ENCODE peak calls at places on chromosome 1, in nine cellular contexts. D is OCI-LY7, T is hepatocyte, X is GM23338, H is A549, K is mammary epithelial cell, Z is PC-3, A is fibroblast of lung, C is endothelial cell of umbilical vein. E is an unnamed sample.

GRCh38 chr1:232036161-232036942 is 409.8 kb downstream of the DISC1 start:
- DNase-seq in D (no peak), T (no peak), X (peak; percentile 44), H (no peak), K (no peak), Z (no peak), A (no peak), C (no peak), E (no peak)

GRCh38 chr1:158179301-158180041 is 1.2 kb upstream of the CD1D start:
- DNase-seq in D (peak; percentile 88), T (no peak), X (no peak), H (no peak), K (no peak), Z (no peak), A (no peak), C (no peak), E (no peak)

GRCh38 chr1:241849345-241849695 is 1.3 kb downstream of the EXO1 start:
- DNase-seq in D (peak; percentile 55), T (no peak), X (no peak), H (no peak), K (no peak), Z (no peak), A (no peak), C (no peak), E (no peak)

GRCh38 chr1:16130827-16131226 is 25.0 kb downstream of the EPHA2 start:
- DNase-seq in D (no peak), T (no peak), X (no peak), H (no peak), K (no peak), Z (no peak), A (no peak), C (no peak), E (no peak)

GRCh38 chr1:56064705-56065104 is 514.7 kb downstream of the PLPP3 start:
- DNase-seq in D (no peak), T (peak; percentile 32), X (no peak), H (peak; percentile 7), K (peak; percentile 93), Z (peak; percentile 92), A (peak; percentile 56), C (no peak), E (peak; percentile 61)

GRCh38 chr1:90580176-90580575 is 136.9 kb downstream of the BARHL2 start:
- DNase-seq in D (no peak), T (peak; percentile 14), X (no peak), H (no peak), K (peak; percentile 66), Z (no peak), A (no peak), C (no peak), E (no peak)

GRCh38 chr1:54107131-54107530 is 45.7 kb downstream of the CDCP2 start:
- DNase-seq in D (peak; percentile 14), T (no peak), X (peak; percentile 50), H (no peak), K (no peak), Z (peak; percentile 17), A (peak; percentile 11), C (no peak), E (peak; percentile 38)

GRCh38 chr1:162835157-162835899 is 25.6 kb downstream of the CCDC190 start:
- DNase-seq in D (no peak), T (no peak), X (no peak), H (no peak), K (no peak), Z (no peak), A (peak; percentile 62), C (no peak), E (peak; percentile 31)

GRCh38 chr1:39346876-39347275 is 142.4 kb downstream of the MACF1 start:
- DNase-seq in D (no peak), T (no peak), X (peak; percentile 9), H (no peak), K (no peak), Z (no peak), A (no peak), C (no peak), E (no peak)
- H3K4me2 ChIP-seq in D (no peak overlapping the region), T (no peak overlapping the region), X (peak overlapping the region; percentile 21), H (no peak overlapping the region), K (no peak overlapping the region), Z (no peak overlapping the region), A (no peak overlapping the region), C (no peak overlapping the region), E (no peak overlapping the region)

GRCh38 chr1:2442676-2443075 is 30.3 kb upstream of the PEX10 start:
- DNase-seq in D (no peak), T (no peak), X (no peak), H (no peak), K (no peak), Z (no peak), A (no peak), C (no peak), E (no peak)
- H3K4me2 ChIP-seq in D (no peak overlapping the region), T (peak overlapping the region; percentile 61), X (no peak overlapping the region), H (no peak overlapping the region), K (no peak overlapping the region), Z (no peak overlapping the region), A (no peak overlapping the region), C (no peak overlapping the region), E (no peak overlapping the region)

GRCh38 chr1:145872421-145872891 is 13.2 kb downstream of the ANKRD35 start:
- DNase-seq in D (no peak), T (no peak), X (peak; percentile 71), H (no peak), K (no peak), Z (no peak), A (peak; percentile 64), C (no peak), E (peak; percentile 30)
- H3K4me2 ChIP-seq in D (no peak overlapping the region), T (peak overlapping the region; percentile 77), X (peak overlapping the region; percentile 86), H (no peak overlapping the region), K (peak overlapping the region; percentile 95), Z (no peak overlapping the region), A (peak overlapping the region; percentile 97), C (peak overlapping the region; percentile 40), E (peak overlapping the region; percentile 86)

GRCh38 chr1:169110691-169111447 is 4.4 kb downstream of the ATP1B1 start:
- DNase-seq in D (no peak), T (no peak), X (no peak), H (no peak), K (no peak), Z (no peak), A (no peak), C (peak; percentile 54), E (peak; percentile 41)
- H3K4me2 ChIP-seq in D (peak overlapping the region; percentile 93), T (peak overlapping the region; percentile 74), X (peak overlapping the region; percentile 94), H (peak overlapping the region; percentile 98), K (peak overlapping the region; percentile 97), Z (peak overlapping the region; percentile 92), A (peak overlapping the region; percentile 97), C (peak overlapping the region; percentile 96), E (peak overlapping the region; percentile 81)

DNA sequence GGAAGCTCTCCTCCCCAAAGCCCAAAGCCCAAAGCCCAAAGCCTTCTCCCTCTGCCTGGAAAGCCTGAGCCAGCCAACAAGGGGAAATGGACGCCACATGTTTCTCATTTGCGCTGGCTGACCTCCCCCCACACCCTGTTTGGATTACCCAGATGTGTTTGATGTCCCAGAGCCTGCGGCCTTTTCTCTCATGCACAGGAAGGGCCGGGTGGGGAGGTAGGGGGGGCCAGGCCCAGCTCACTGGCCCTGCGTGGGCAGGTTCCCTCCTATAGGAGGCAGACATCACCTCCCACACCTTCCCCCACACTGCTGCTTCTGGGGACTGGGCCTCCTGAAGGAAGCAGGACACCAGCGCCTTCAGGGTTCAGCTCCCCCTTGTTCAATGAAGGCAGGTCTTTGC is 116.3 kb downstream of the NAV1 start:
- DNase-seq in D (no peak), T (peak; percentile 71), X (peak; percentile 56), H (no peak), K (no peak), Z (no peak), A (peak; percentile 87), C (no peak), E (peak; percentile 92)
- H3K4me2 ChIP-seq in D (no peak overlapping the region), T (peak overlapping the region; percentile 21), X (peak overlapping the region; percentile 51), H (no peak overlapping the region), K (no peak overlapping the region), Z (no peak overlapping the region), A (peak overlapping the region; percentile 90), C (no peak overlapping the region), E (no peak overlapping the region)